ENCODE peak calls at places on chromosome 16, in eight cellular contexts. P is lower lobe of right lung; R is ACHN; M is activated T-helper 1 cell treated with anti-CD3 and anti-CD28 coated beads, Interleukin-12 subunit alpha, Interleukin-12 subunit beta, Interleukin-2, Interleukin-4 antibody, amounts not matched to agents 30 ng/mL and 10 ng/mL and 1 ng/mL, durations not matched to agents 14 hours and 24 hours and 36 hours; F is transverse colon; E is osteocyte; L is hepatic stellate cell; H is activated CD4-positive, alpha-beta T cell treated with anti-CD3 and anti-CD28 coated beads for 24 hours. O is an unnamed sample.

GRCh38 chr16:55470533-55471371 is 8.2 kb upstream of the MMP2 start:
- DNase-seq in L (peak), H (no peak), P (no peak), F (no peak), M (no peak), R (peak), E (no peak), O (no peak)

GRCh38 chr16:82091225-82091624 is 56.2 kb downstream of the HSD17B2 start:
- DNase-seq in M (no peak), R (peak), H (no peak), P (no peak), F (no peak), E (no peak), L (peak), O (no peak)

GRCh38 chr16:57871457-57871856 is 69.2 kb upstream of the KIFC3 start:
- DNase-seq in R (peak), H (no peak), E (no peak), L (peak), P (no peak), F (no peak), M (no peak), O (peak)

GRCh38 chr16:11705311-11705710 is 37.1 kb downstream of the SNN start:
- DNase-seq in H (no peak), P (no peak), M (no peak), F (no peak), E (no peak), R (no peak), L (no peak), O (no peak)

GRCh38 chr16:85781685-85782370 is 17.5 kb downstream of the EMC8 start:
- DNase-seq in F (peak), E (no peak), M (no peak), H (no peak), L (no peak), P (peak), R (no peak), O (no peak)

GRCh38 chr16:67942200-67942509 is 1.8 kb downstream of the LCAT start:
- DNase-seq in L (peak), F (no peak), M (no peak), P (no peak), H (no peak), R (peak), E (no peak), O (peak)

GRCh38 chr16:81204794-81205680 is 33.5 kb upstream of the BCO1 start:
- DNase-seq in E (no peak), F (peak), L (peak), M (peak), R (peak), H (peak), P (no peak), O (peak)

GRCh38 chr16:66517586-66518263 is 32.2 kb downstream of the TK2 start:
- DNase-seq in E (no peak), M (no peak), H (no peak), F (no peak), L (no peak), R (no peak), P (no peak), O (peak)

GRCh38 chr16:11128211-11129123 is 127.5 kb downstream of the SOCS1 start:
- DNase-seq in H (no peak), P (no peak), L (peak), F (no peak), M (peak), R (no peak), E (no peak), O (no peak)

GRCh38 chr16:84087461-84088151 is 29.1 kb downstream of the MBTPS1 start:
- DNase-seq in F (no peak), L (no peak), R (no peak), E (no peak), P (no peak), M (no peak), H (no peak), O (no peak)

GRCh38 chr16:27326738-27327585 is 13.2 kb downstream of the IL4R start:
- DNase-seq in F (peak), H (no peak), E (peak), L (peak), M (no peak), P (peak), R (peak), O (peak)

GRCh38 chr16:22192261-22193133 is 13.6 kb upstream of the EEF2K start:
- DNase-seq in M (peak), H (peak), P (peak), E (no peak), F (peak), L (peak), R (no peak), O (peak)

GRCh38 chr16:86502856-86503748 is 7.2 kb upstream of the FOXF1 start:
- DNase-seq in F (no peak), M (no peak), P (no peak), R (no peak), L (no peak), H (no peak), E (no peak), O (no peak)

GRCh38 chr16:64892843-64893242 is 229.0 kb downstream of the CDH11 start:
- DNase-seq in H (no peak), M (no peak), L (peak), E (no peak), P (no peak), R (no peak), F (no peak), O (peak)

GRCh38 chr16:50011707-50012106 is 13.3 kb upstream of the CNEP1R1 start:
- DNase-seq in E (no peak), R (no peak), M (no peak), P (no peak), F (no peak), L (no peak), H (no peak), O (no peak)

GRCh38 chr16:85514295-85514600 is 98.9 kb upstream of the GSE1 start:
- DNase-seq in P (peak), M (no peak), R (no peak), L (no peak), H (no peak), E (no peak), F (peak), O (no peak)

GRCh38 chr16:66604376-66605176 is at the start of gene CMTM3:
- DNase-seq in F (peak), H (peak), R (peak), P (peak), L (peak), M (peak), E (peak), O (peak)

GRCh38 chr16:66547101-66547989 is 2.6 kb downstream of the TK2 start:
- DNase-seq in E (peak), H (no peak), R (no peak), M (no peak), L (no peak), F (no peak), P (no peak), O (no peak)

GRCh38 chr16:1501630-1502029 is 8.5 kb downstream of the TELO2 start:
- DNase-seq in E (no peak), H (no peak), M (no peak), P (no peak), R (no peak), F (no peak), L (no peak), O (no peak)